ENCODE peak calls at places on chromosomes 2 and 18, in six cellular contexts. Y is CD8-positive, alpha-beta memory T cell; G is GM23248; A is fibroblast of lung; K is psoas muscle; Q is foreskin keratinocyte. W is an unnamed sample.

GRCh38 chr2:106997204-106997603 is 111.2 kb upstream of the ST6GAL2 start:
- DNase-seq in Y (no peak), G (no peak), A (no peak), K (no peak), Q (no peak), W (no peak)

GRCh38 chr2:226794751-226795171 is 4.9 kb downstream of the IRS1 start:
- DNase-seq in Y (no peak), G (peak; percentile 74), A (peak; percentile 71), K (no peak), Q (peak; percentile 65), W (no peak)

GRCh38 chr2:190359896-190360376 is 16.5 kb downstream of the INPP1 start:
- DNase-seq in Y (peak; percentile 63), G (peak; percentile 87), A (peak; percentile 73), K (peak; percentile 67), Q (peak; percentile 60), W (peak; percentile 62)

GRCh38 chr2:167862787-167863186 is 384.6 kb downstream of the STK39 start:
- DNase-seq in Y (no peak), G (peak; percentile 43), A (peak; percentile 64), K (no peak), Q (peak; percentile 73), W (no peak)

GRCh38 chr2:75065402-75066008 is 107.1 kb downstream of the POLE4 start:
- DNase-seq in Y (no peak), G (peak; percentile 64), A (peak; percentile 52), K (no peak), Q (no peak), W (no peak)

GRCh38 chr18:64100136-64100922 is 48.6 kb downstream of the LINC00305 start:
- DNase-seq in Y (no peak), G (no peak), A (no peak), K (no peak), Q (no peak), W (no peak)

GRCh38 chr18:8623549-8624106 is 14.4 kb downstream of the RAB12 start:
- DNase-seq in Y (no peak), G (no peak), A (no peak), K (peak; percentile 62), Q (no peak), W (no peak)

GRCh38 chr2:200172944-200173481 is 133.5 kb upstream of the SPATS2L start:
- DNase-seq in Y (no peak), G (peak; percentile 10), A (peak; percentile 51), K (no peak), Q (no peak), W (no peak)

GRCh38 chr2:158786897-158787296 is 8.2 kb upstream of the DAPL1 start:
- DNase-seq in Y (no peak), G (no peak), A (no peak), K (no peak), Q (no peak), W (no peak)

GRCh38 chr2:16425462-16426336 is 239.9 kb downstream of the CYRIA start:
- DNase-seq in Y (no peak), G (no peak), A (peak; percentile 0), K (no peak), Q (peak; percentile 0), W (peak; percentile 81)

GRCh38 chr2:203361922-203362321 is 33.7 kb downstream of the ABI2 start:
- DNase-seq in Y (no peak), G (peak; percentile 42), A (peak; percentile 19), K (no peak), Q (no peak), W (no peak)

GRCh38 chr18:52190630-52191029 is 149.4 kb upstream of the DCC start:
- DNase-seq in Y (no peak), G (no peak), A (no peak), K (no peak), Q (no peak), W (no peak)

GRCh38 chr2:16662440-16662839 is 3.2 kb downstream of the CYRIA start:
- DNase-seq in Y (no peak), G (no peak), A (peak; percentile 64), K (peak; percentile 79), Q (peak; percentile 56), W (no peak)

GRCh38 chr2:121897335-121897970 is 142.0 kb downstream of the TSN start:
- DNase-seq in Y (no peak), G (peak; percentile 71), A (peak; percentile 25), K (no peak), Q (no peak), W (no peak)

GRCh38 chr2:239865059-239865639 is 160.0 kb downstream of the NDUFA10 start:
- DNase-seq in Y (no peak), G (no peak), A (no peak), K (no peak), Q (no peak), W (no peak)

GRCh38 chr2:101558740-101559508 is 84.0 kb upstream of the RFX8 start:
- DNase-seq in Y (no peak), G (peak; percentile 75), A (peak; percentile 74), K (no peak), Q (no peak), W (no peak)

GRCh38 chr2:241773511-241774418 is 2.9 kb upstream of the GAL3ST2 start:
- DNase-seq in Y (peak; percentile 44), G (no peak), A (no peak), K (no peak), Q (no peak), W (no peak)

GRCh38 chr2:215028231-215028630 is 110.2 kb downstream of the ABCA12 start:
- DNase-seq in Y (no peak), G (peak; percentile 79), A (peak; percentile 81), K (no peak), Q (peak; percentile 34), W (no peak)

GRCh38 chr18:47204908-47205522 is 28.9 kb upstream of the IER3IP1 start:
- DNase-seq in Y (peak; percentile 46), G (peak; percentile 65), A (peak; percentile 11), K (no peak), Q (peak; percentile 27), W (peak; percentile 57)

GRCh38 chr2:19068206-19068605 is 290.2 kb downstream of the OSR1 start:
- DNase-seq in Y (no peak), G (no peak), A (no peak), K (no peak), Q (no peak), W (no peak)

GRCh38 chr2:111668274-111668616 is 215.7 kb downstream of the ANAPC1 start:
- DNase-seq in Y (no peak), G (no peak), A (no peak), K (no peak), Q (no peak), W (no peak)

GRCh38 chr2:111671426-111672150 is 212.4 kb downstream of the ANAPC1 start:
- DNase-seq in Y (no peak), G (peak; percentile 52), A (no peak), K (peak; percentile 71), Q (no peak), W (no peak)

GRCh38 chr2:111668741-111669140 is 215.3 kb downstream of the ANAPC1 start:
- DNase-seq in Y (no peak), G (no peak), A (no peak), K (no peak), Q (no peak), W (no peak)

GRCh38 chr2:111670776-111671175 is 213.2 kb downstream of the ANAPC1 start:
- DNase-seq in Y (no peak), G (no peak), A (no peak), K (no peak), Q (no peak), W (no peak)

DNA sequence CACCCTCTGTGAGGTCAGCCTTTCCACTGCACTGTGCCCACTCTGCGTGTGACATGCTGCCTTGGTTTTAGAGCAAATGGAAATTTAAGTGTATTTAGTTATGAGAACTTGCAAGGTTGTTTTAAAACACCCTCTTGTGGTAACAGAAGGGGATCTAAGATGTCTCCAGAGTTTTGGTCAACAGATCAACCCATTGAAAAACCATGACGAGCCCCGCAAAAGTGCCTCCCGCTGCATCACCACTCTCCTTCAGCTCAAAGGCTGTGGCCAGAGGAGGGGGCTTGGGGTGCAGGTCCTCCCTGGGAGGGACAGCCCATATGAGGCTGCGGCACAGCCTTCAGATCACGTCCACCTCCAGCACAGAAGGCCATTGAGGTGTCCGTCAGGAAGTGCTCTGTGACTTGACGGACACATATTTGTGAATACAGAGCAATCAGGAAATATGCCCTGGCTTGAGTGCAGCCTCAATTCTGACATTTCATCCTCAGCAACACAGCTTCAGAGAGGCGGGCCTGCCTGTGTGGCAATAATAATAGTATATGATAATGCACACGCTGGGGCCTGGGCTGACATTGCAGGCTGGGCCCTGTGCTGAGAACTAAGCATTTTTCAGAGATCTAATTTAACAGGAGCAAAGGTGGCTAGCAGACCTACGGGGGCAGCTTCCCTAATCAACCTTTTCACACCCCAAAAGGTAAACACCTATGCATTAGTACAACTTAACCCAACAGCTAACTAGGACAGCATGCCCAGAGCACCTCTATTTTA is 213.9 kb downstream of the ANAPC1 start:
- DNase-seq in Y (no peak), G (no peak), A (no peak), K (no peak), Q (no peak), W (no peak)
- H3K4me1 ChIP-seq in Y (no peaks in the 10 kb centered on the region), G (no peaks in the 10 kb centered on the region), A (peaks cover 2% of the 10 kb centered on the region), K (no peaks in the 10 kb centered on the region), Q (no peaks in the 10 kb centered on the region), W (no peaks in the 10 kb centered on the region)

GRCh38 chr2:45833968-45834344 is 182.5 kb downstream of the PRKCE start:
- DNase-seq in Y (no peak), G (no peak), A (no peak), K (no peak), Q (no peak), W (no peak)
- H3K4me1 ChIP-seq in Y (no peaks in the 10 kb centered on the region), G (no peaks in the 10 kb centered on the region), A (no peaks in the 10 kb centered on the region), K (no peaks in the 10 kb centered on the region), Q (no peaks in the 10 kb centered on the region), W (no peaks in the 10 kb centered on the region)

DNA sequence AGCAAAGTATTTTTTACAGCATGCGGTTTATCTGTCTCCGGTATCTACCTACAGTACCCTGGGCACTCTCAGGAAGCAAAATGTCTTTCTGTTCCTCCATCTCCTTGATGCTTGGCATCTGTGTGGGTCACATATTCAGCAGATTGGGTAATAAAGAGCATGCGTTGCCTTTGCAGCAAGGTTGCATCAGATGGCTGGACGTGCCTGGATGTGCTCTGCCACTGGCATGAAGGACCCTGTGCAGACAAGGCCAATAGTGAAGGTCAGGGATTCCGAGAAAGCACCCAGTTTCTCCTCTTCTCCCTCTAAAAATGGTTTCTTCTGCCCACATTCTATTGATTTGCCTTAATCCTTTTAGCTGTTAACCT is 9.6 kb downstream of the CTIF start:
- DNase-seq in Y (no peak), G (peak; percentile 90), A (no peak), K (peak; percentile 74), Q (no peak), W (no peak)
- H3K4me1 ChIP-seq in Y (no peaks in the 10 kb centered on the region), G (peaks cover 58% of the 10 kb centered on the region), A (peaks cover 28% of the 10 kb centered on the region), K (peaks cover 63% of the 10 kb centered on the region), Q (peaks cover 33% of the 10 kb centered on the region), W (peaks cover 6% of the 10 kb centered on the region)

DNA sequence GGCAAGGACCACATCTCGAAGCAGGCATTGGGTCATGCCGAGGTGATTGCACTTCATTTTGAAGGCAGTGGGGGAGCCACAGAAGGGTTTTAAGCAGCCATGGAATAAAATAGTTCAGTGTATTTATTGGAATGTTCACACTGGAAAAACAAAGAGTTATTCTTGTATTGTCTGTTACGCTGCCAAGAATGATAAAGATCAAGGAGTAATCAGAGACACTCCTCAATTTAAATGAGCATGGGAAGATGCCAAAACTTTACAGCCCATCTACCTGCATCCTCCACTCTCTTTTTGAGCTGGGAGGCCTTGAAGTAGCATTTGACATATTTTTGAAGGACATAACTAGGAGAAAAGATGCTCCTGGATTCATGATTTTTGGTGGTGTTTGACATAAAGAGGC is 112.8 kb downstream of the DOCK10 start:
- DNase-seq in Y (no peak), G (no peak), A (no peak), K (no peak), Q (no peak), W (no peak)
- H3K4me1 ChIP-seq in Y (peaks cover 98% of the 10 kb centered on the region), G (peaks cover 23% of the 10 kb centered on the region), A (peaks cover 19% of the 10 kb centered on the region), K (peaks cover 17% of the 10 kb centered on the region), Q (peaks cover 14% of the 10 kb centered on the region), W (peaks cover 5% of the 10 kb centered on the region)

GRCh38 chr2:48343571-48344440 is 186.1 kb upstream of the STON1 start:
- DNase-seq in Y (no peak), G (peak; percentile 85), A (peak; percentile 96), K (no peak), Q (peak; percentile 86), W (no peak)
- H3K4me1 ChIP-seq in Y (peaks cover 31% of the 10 kb centered on the region), G (peaks cover 43% of the 10 kb centered on the region), A (peaks cover 10% of the 10 kb centered on the region), K (peaks cover 43% of the 10 kb centered on the region), Q (peaks cover 12% of the 10 kb centered on the region), W (peaks cover 5% of the 10 kb centered on the region)